ENCODE peak calls at places on chromosomes 11 and 22, in four cellular contexts. T is A549, K is K562, V is HepG2. N is an unnamed sample.

GRCh38 chr11:110759972-110760381 is 47.7 kb upstream of the ARHGAP20 start:
- DNase-seq in T (no peak), K (no peak), V (no peak), N (peak; percentile 92)

GRCh38 chr22:18067121-18067520 is 10.7 kb upstream of the PEX26 start:
- DNase-seq in T (no peak), K (no peak), V (no peak), N (no peak)

GRCh38 chr22:39236321-39237275 is 8.2 kb downstream of the PDGFB start:
- DNase-seq in T (no peak), K (peak; percentile 77), V (no peak), N (no peak)

GRCh38 chr11:76665921-76666351 is 4.6 kb downstream of the LRRC32 start:
- DNase-seq in T (no peak), K (no peak), V (no peak), N (no peak)

GRCh38 chr11:71580057-71581003 is 2.3 kb downstream of the KRTAP5-11 start:
- DNase-seq in T (peak; percentile 69), K (peak; percentile 70), V (peak; percentile 58), N (peak; percentile 72)

GRCh38 chr11:73227571-73228211 is 9.6 kb downstream of the P2RY2 start:
- DNase-seq in T (no peak), K (no peak), V (no peak), N (no peak)

GRCh38 chr11:65574147-65574962 is 1.5 kb upstream of the EHBP1L1 start:
- DNase-seq in T (peak; percentile 91), K (peak; percentile 96), V (peak; percentile 70), N (peak; percentile 95)

GRCh38 chr11:123228489-123229163 is 33.6 kb upstream of the CLMP start:
- DNase-seq in T (no peak), K (no peak), V (no peak), N (no peak)

GRCh38 chr11:133801356-133801755 is 44.0 kb downstream of the SPATA19 start:
- DNase-seq in T (no peak), K (no peak), V (no peak), N (no peak)

GRCh38 chr11:117936973-117937372 is 7.8 kb upstream of the TMPRSS13 start:
- DNase-seq in T (no peak), K (no peak), V (no peak), N (no peak)

GRCh38 chr11:84398017-84398626 is 1112.0 kb upstream of the CCDC90B start:
- DNase-seq in T (peak; percentile 50), K (no peak), V (peak; percentile 7), N (peak; percentile 1)

GRCh38 chr11:1919428-1920127 is at the start of gene TNNT3:
- DNase-seq in T (no peak), K (no peak), V (no peak), N (no peak)
- H3K4me3 ChIP-seq in T (no peak within 1 kb of the TSS), K (no peak within 1 kb of the TSS), V (no peak within 1 kb of the TSS), N (no peak within 1 kb of the TSS)

DNA sequence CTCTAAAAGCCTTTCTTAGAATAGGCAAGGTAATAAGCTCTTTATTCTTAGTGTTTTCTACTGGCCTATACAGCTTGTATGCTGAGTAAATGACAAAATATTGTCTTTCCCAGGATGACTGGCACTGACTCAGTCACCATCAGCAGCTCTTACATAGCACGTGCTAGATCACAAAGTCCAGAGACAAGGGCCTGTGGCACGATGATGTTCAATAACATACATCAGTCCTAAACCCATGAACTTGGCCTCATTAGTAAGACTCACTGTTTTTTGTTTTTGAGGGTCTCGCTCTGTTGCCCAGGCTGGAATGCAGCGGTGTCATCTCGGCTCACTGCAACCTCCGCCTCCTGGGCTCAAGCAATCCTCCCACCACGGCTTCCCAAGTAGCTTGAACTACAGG is 42.7 kb downstream of the CELF1 start:
- DNase-seq in T (no peak), K (no peak), V (no peak), N (peak; percentile 58)
- H3K27ac ChIP-seq in T (no peak overlapping the region), K (peak overlapping the region; percentile 25), V (no peak overlapping the region), N (no peak overlapping the region)

DNA sequence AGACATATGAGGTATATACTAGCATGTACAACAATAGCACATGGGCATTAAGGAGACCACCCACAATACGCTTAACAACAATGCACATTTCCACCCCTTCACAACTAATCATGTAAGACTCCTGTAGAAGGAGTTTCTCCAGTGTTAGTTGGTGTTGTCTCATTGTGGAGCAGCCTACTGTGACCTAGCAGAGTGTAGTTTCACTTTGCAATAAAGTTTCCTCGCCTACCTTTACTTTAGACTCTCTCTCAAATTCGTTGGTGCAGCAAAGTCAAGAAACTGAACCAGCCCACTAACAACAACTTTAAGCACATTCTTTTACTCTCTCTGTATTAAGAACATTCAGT is 863.6 kb downstream of the FAM181B start:
- DNase-seq in T (no peak), K (no peak), V (no peak), N (no peak)
- TF ChIP-seq MAZ in T (no peak), K (no peak), V (no peak), N (no peak)

GRCh38 chr11:2306971-2307732 is 5.3 kb downstream of the TSPAN32 start:
- DNase-seq in T (no peak), K (peak; percentile 37), V (no peak), N (peak; percentile 27)

GRCh38 chr11:2303627-2304155 is 1.9 kb downstream of the TSPAN32 start:
- DNase-seq in T (no peak), K (peak; percentile 97), V (no peak), N (no peak)

GRCh38 chr11:2304156-2305139 is 2.6 kb downstream of the TSPAN32 start:
- DNase-seq in T (no peak), K (no peak), V (no peak), N (no peak)

GRCh38 chr11:2305862-2306823 is 4.3 kb downstream of the TSPAN32 start:
- DNase-seq in T (no peak), K (peak; percentile 27), V (no peak), N (peak; percentile 85)

GRCh38 chr11:2305140-2305861 is 3.5 kb downstream of the TSPAN32 start:
- DNase-seq in T (peak; percentile 62), K (peak; percentile 88), V (peak; percentile 40), N (peak; percentile 58)
- H3K4me3 ChIP-seq in T (no peak overlapping the region), K (peak overlapping the region; percentile 5), V (no peak overlapping the region), N (no peak overlapping the region)

GRCh38 chr11:44799036-44799435 is 72.3 kb downstream of the TSPAN18 start:
- DNase-seq in T (no peak), K (no peak), V (no peak), N (no peak)
- H3K27ac ChIP-seq in T (no peak overlapping the region), K (no peak overlapping the region), V (no peak overlapping the region), N (no peak overlapping the region)

GRCh38 chr11:107916671-107917241 is 11.5 kb upstream of the RAB39A start:
- DNase-seq in T (no peak), K (peak; percentile 37), V (peak; percentile 19), N (no peak)
- TF ChIP-seq MAZ in T (no peak), K (no peak), V (no peak), N (no peak)

DNA sequence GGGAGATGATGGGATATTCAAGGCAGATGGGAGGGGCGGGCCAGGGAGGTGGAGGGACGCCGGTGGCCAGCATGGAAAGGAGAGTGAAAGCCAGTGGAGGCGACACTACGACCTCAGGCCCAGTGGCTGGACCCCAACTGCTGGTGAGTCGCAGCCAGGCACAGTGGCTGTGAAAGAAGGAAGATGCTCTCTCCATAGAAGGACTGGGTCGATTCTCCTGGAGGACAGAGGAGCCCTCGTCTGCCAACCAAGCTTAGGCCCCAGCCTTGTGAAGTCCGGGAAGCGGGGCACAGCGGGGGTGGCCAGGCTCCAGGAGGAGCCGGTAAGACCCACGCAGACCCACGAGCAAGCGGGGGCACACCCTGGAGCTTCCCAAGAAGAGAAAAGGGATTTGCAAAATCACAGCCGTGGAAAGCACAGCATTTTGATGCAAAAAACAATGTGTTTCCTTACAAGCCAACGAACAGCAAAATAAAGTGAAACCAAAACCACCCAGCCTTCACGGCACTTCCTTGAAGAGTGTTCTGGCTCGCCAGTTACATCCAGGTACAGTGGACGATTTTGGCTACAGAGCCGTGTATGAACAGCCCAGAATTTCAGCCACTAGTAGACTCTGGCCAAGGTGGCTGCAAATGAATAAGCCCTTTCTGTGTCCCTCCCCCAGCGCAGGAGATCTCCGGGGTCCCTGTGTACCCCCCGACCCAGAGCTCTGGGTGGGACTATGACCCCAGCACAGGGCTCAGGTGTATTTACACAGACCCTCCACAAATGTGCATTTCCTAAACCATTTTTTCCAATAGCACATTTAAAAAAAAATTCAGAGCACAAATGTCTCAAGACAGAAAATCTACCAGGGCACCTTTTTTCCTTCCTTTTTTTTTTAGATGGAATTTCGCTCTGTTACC is 96.9 kb downstream of the TRMU start:
- DNase-seq in T (no peak), K (no peak), V (no peak), N (no peak)
- H3K4me3 ChIP-seq in T (no peak overlapping the region), K (no peak overlapping the region), V (no peak overlapping the region), N (no peak overlapping the region)